ENCODE peak calls at places on chromosome 7, in five cellular contexts. T, I, K, R and U are unnamed samples.

GRCh38 chr7:98995111-98995510 is 116.8 kb downstream of the TRRAP start:
- DNase-seq in T (no peak), I (no peak), K (no peak), R (no peak), U (no peak)

GRCh38 chr7:72053273-72053672 is 358.9 kb downstream of the CALN1 start:
- DNase-seq in T (no peak), I (no peak), K (no peak), R (no peak), U (no peak)

GRCh38 chr7:45349102-45349501 is 191.5 kb downstream of the RAMP3 start:
- DNase-seq in T (no peak), I (no peak), K (no peak), R (no peak), U (no peak)

GRCh38 chr7:151381333-151382078 is 28.3 kb downstream of the WDR86 start:
- DNase-seq in T (no peak), I (no peak), K (peak), R (no peak), U (no peak)

GRCh38 chr7:143368387-143368786 is 5.9 kb upstream of the FAM131B start:
- DNase-seq in T (no peak), I (no peak), K (no peak), R (no peak), U (no peak)

GRCh38 chr7:25656581-25657026 is 428.3 kb upstream of the NPVF start:
- DNase-seq in T (no peak), I (peak), K (no peak), R (peak), U (no peak)

GRCh38 chr7:85528581-85528980 is 341.7 kb upstream of the SEMA3D start:
- DNase-seq in T (peak), I (peak), K (no peak), R (no peak), U (no peak)

GRCh38 chr7:101978683-101979082 is 161.3 kb downstream of the CUX1 start:
- DNase-seq in T (no peak), I (no peak), K (no peak), R (no peak), U (no peak)

GRCh38 chr7:27181176-27181520 is 3.9 kb downstream of the HOXA11 start:
- DNase-seq in T (no peak), I (no peak), K (no peak), R (no peak), U (no peak)

GRCh38 chr7:38070718-38071117 is 107.3 kb upstream of the STARD3NL start:
- DNase-seq in T (peak), I (peak), K (no peak), R (no peak), U (no peak)
- TF ChIP-seq CTCF in T (peak), I (peak), K (peak), R (peak), U (peak)

GRCh38 chr7:74023037-74023436 is 4.9 kb upstream of the ELN start:
- DNase-seq in T (peak), I (peak), K (no peak), R (no peak), U (no peak)
- TF ChIP-seq CTCF in T (peak), I (peak), K (no peak), R (peak), U (no peak)

GRCh38 chr7:107130487-107131220 is 38.1 kb upstream of the HBP1 start:
- DNase-seq in T (peak), I (no peak), K (no peak), R (no peak), U (no peak)
- TF ChIP-seq CTCF in T (peak), I (peak), K (peak), R (peak), U (no peak)

GRCh38 chr7:20172736-20173334 is 44.3 kb downstream of the MACC1 start:
- DNase-seq in T (peak), I (peak), K (no peak), R (peak), U (peak)
- TF ChIP-seq CTCF in T (peak), I (peak), K (peak), R (peak), U (peak)

DNA sequence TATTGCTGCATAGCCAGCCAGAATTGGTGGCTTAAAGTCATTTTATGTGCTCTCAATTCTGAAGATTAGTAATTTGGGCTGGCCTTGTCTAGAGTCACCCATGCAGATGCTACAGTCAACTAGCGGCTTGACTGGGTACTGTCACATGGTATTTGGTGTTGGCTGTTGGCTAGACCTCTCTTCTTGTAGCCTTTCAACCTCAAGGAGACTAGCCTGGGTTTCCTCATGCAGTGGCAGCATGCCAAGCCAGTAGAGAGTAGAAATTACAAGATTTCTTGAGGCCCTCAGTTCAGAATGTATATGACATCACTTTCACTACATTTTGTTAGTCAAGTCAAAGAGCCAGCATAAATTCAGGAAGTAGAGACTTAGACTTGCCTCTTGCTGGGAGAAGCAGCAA is 3.7 kb upstream of the ZNF800 start:
- DNase-seq in T (peak), I (peak), K (no peak), R (no peak), U (no peak)
- TF ChIP-seq CTCF in T (peak), I (peak), K (no peak), R (no peak), U (no peak)